ENCODE peak calls at places on chromosomes 12 and 14, in nine cellular contexts. D is heart right ventricle; A is AG10803; B is dermis blood vessel endothelial cell; K is immature natural killer cell; W is cardiac muscle cell; J is lung microvascular endothelial cell; F is CD8-positive, alpha-beta T cell; S is activated gamma-delta T cell treated with Interleukin-2 at 50 U/mL for 16 hours. C is an unnamed sample.

GRCh38 chr12:109550310-109550680 is 23.0 kb downstream of the MMAB start:
- DNase-seq in D (no peak), A (no peak), B (no peak), K (no peak), W (no peak), J (no peak), F (no peak), S (no peak), C (no peak)

GRCh38 chr14:31084385-31084784 is 58.2 kb upstream of the STRN3 start:
- DNase-seq in D (no peak), A (no peak), B (no peak), K (no peak), W (no peak), J (no peak), F (no peak), S (no peak), C (no peak)

GRCh38 chr14:24986206-24986893 is 63.6 kb downstream of the STXBP6 start:
- DNase-seq in D (peak; percentile 41), A (no peak), B (no peak), K (no peak), W (peak; percentile 57), J (no peak), F (no peak), S (no peak), C (no peak)

GRCh38 chr12:106137456-106138278 is 1.1 kb downstream of the NUAK1 start:
- DNase-seq in D (no peak), A (peak; percentile 20), B (peak; percentile 33), K (no peak), W (peak; percentile 18), J (no peak), F (no peak), S (no peak), C (no peak)

GRCh38 chr14:101175731-101176534 is 272.4 kb upstream of the RTL1 start:
- DNase-seq in D (no peak), A (no peak), B (no peak), K (no peak), W (no peak), J (no peak), F (no peak), S (no peak), C (no peak)

GRCh38 chr14:101352567-101352966 is 208.7 kb upstream of the DIO3 start:
- DNase-seq in D (no peak), A (no peak), B (no peak), K (no peak), W (no peak), J (no peak), F (no peak), S (no peak), C (no peak)

GRCh38 chr12:124770725-124771124 is 92.9 kb downstream of the SCARB1 start:
- DNase-seq in D (no peak), A (no peak), B (no peak), K (no peak), W (no peak), J (no peak), F (no peak), S (no peak), C (no peak)

GRCh38 chr14:61257469-61258057 is 23.6 kb downstream of the TMEM30B start:
- DNase-seq in D (no peak), A (no peak), B (no peak), K (no peak), W (no peak), J (no peak), F (no peak), S (no peak), C (no peak)